ENCODE peak calls at places on chromosomes 1 and 21, in ten cellular contexts. Z, X, P, K, L, I, U, E, Q and F are unnamed samples.

GRCh38 chr21:39694750-39695149 is 50.2 kb upstream of the IGSF5 start:
- DNase-seq in U (no peak), L (no peak), Q (peak), Z (no peak), I (no peak), X (no peak), E (no peak), P (no peak), K (no peak), F (no peak)

GRCh38 chr1:21232044-21232443 is 55.3 kb upstream of the EIF4G3 start:
- DNase-seq in P (peak), X (peak), L (peak), E (no peak), Q (peak), I (no peak), U (no peak), Z (peak), K (peak), F (no peak)

GRCh38 chr1:94068831-94069648 is 51.9 kb downstream of the ABCA4 start:
- DNase-seq in Z (no peak), P (no peak), L (no peak), Q (no peak), U (peak), X (no peak), E (no peak), K (no peak), I (no peak), F (peak)

GRCh38 chr21:42234464-42235241 is 15.7 kb downstream of the ABCG1 start:
- DNase-seq in X (peak), U (peak), Q (peak), P (peak), K (peak), E (peak), L (peak), Z (no peak), I (peak), F (no peak)

GRCh38 chr1:29474274-29474824 is 238.0 kb downstream of the PTPRU start:
- DNase-seq in I (no peak), Z (no peak), P (no peak), L (no peak), U (no peak), E (no peak), Q (no peak), X (no peak), K (peak), F (no peak)

GRCh38 chr1:210726621-210727020 is 397.9 kb downstream of the HHAT start:
- DNase-seq in I (no peak), U (peak), L (peak), E (no peak), Q (peak), P (peak), Z (no peak), X (no peak), K (no peak), F (no peak)

GRCh38 chr21:36765229-36765628 is 66.3 kb downstream of the SIM2 start:
- DNase-seq in L (no peak), Z (no peak), E (no peak), X (no peak), I (no peak), K (no peak), P (no peak), U (no peak), Q (peak), F (no peak)

GRCh38 chr1:110144366-110144765 is 5.9 kb upstream of the SLC6A17 start:
- DNase-seq in P (no peak), E (no peak), Q (no peak), K (no peak), L (no peak), U (no peak), Z (no peak), X (no peak), I (no peak), F (no peak)

GRCh38 chr1:203512830-203513578 is 19.1 kb downstream of the OPTC start:
- DNase-seq in X (peak), I (no peak), Q (peak), E (no peak), L (peak), P (no peak), K (no peak), U (no peak), Z (no peak), F (peak)

GRCh38 chr1:149845416-149845815 is 54.0 kb upstream of the BOLA1 start:
- DNase-seq in P (no peak), E (no peak), I (no peak), L (no peak), U (no peak), Q (no peak), Z (no peak), K (no peak), X (no peak), F (no peak)

GRCh38 chr1:236800002-236800620 is 5.0 kb downstream of the MTR start:
- DNase-seq in P (no peak), I (no peak), Q (peak), X (no peak), L (no peak), Z (no peak), E (no peak), K (no peak), U (no peak), F (no peak)

GRCh38 chr1:87045757-87046422 is 131.5 kb downstream of the HS2ST1 start:
- DNase-seq in E (no peak), P (peak), X (no peak), U (no peak), Q (peak), L (no peak), I (peak), K (no peak), Z (no peak), F (no peak)

GRCh38 chr1:210413951-210414350 is 85.2 kb downstream of the HHAT start:
- DNase-seq in L (no peak), P (no peak), I (no peak), E (no peak), Z (no peak), Q (no peak), U (no peak), X (no peak), K (no peak), F (no peak)

GRCh38 chr1:228163004-228163753 is 2.4 kb upstream of the IBA57 start:
- DNase-seq in U (peak), Z (no peak), E (no peak), Q (peak), L (no peak), K (no peak), X (peak), I (no peak), P (no peak), F (peak)

GRCh38 chr1:3905953-3906671 is 6.0 kb upstream of the C1orf174 start:
- DNase-seq in Z (no peak), Q (no peak), L (no peak), U (no peak), I (no peak), E (peak), P (no peak), X (no peak), K (no peak), F (no peak)

GRCh38 chr1:94120983-94121382 is at the start of gene ABCA4:
- DNase-seq in Z (no peak), Q (no peak), E (peak), K (no peak), L (no peak), I (no peak), U (no peak), X (no peak), P (no peak), F (no peak)

GRCh38 chr1:180253585-180254495 is 23.8 kb downstream of the LHX4 start:
- DNase-seq in L (no peak), Z (no peak), I (no peak), U (no peak), Q (no peak), K (no peak), X (no peak), P (no peak), E (no peak), F (no peak)

GRCh38 chr1:7230121-7230895 is 445.1 kb downstream of the CAMTA1 start:
- DNase-seq in U (no peak), Q (no peak), P (no peak), I (no peak), E (no peak), Z (no peak), K (no peak), X (no peak), L (no peak), F (no peak)

GRCh38 chr1:225700164-225700740 is 47.3 kb upstream of the ENAH start:
- DNase-seq in L (peak), P (no peak), E (no peak), U (no peak), X (peak), Q (peak), Z (no peak), K (no peak), I (no peak), F (peak)

GRCh38 chr21:45560106-45561021 is 18.1 kb upstream of the SLC19A1 start:
- DNase-seq in P (no peak), I (no peak), K (no peak), Q (no peak), X (no peak), E (peak), Z (no peak), L (no peak), U (no peak), F (no peak)

GRCh38 chr1:117661027-117661426 is 55.2 kb downstream of the TENT5C start:
- DNase-seq in I (peak), K (no peak), Q (no peak), Z (no peak), P (peak), E (no peak), L (no peak), X (no peak), U (no peak), F (no peak)

GRCh38 chr1:38990401-38990745 is 703 bp upstream of the AKIRIN1 start:
- DNase-seq in Z (no peak), U (no peak), L (peak), P (no peak), E (no peak), K (no peak), X (peak), Q (peak), I (no peak), F (no peak)

GRCh38 chr1:24009406-24009805 is 29.3 kb upstream of the SRSF10 start:
- DNase-seq in I (no peak), Z (no peak), Q (peak), P (no peak), U (no peak), E (no peak), X (peak), L (peak), K (no peak), F (no peak)

GRCh38 chr1:155254714-155255242 is 505 bp downstream of the ENTREP3 start:
- DNase-seq in K (peak), Q (no peak), P (no peak), X (peak), I (no peak), U (peak), E (no peak), Z (no peak), L (peak), F (no peak)

GRCh38 chr1:234409328-234409727 is 36.1 kb downstream of the COA6 start:
- DNase-seq in Q (no peak), I (no peak), X (no peak), P (no peak), U (no peak), L (no peak), E (no peak), Z (no peak), K (no peak), F (no peak)

GRCh38 chr1:8155528-8156186 is 129.5 kb upstream of the ERRFI1 start:
- DNase-seq in P (no peak), L (peak), K (no peak), E (no peak), Q (peak), U (no peak), I (no peak), X (no peak), Z (no peak), F (peak)

GRCh38 chr1:28855469-28855944 is 43.5 kb downstream of the OPRD1 start:
- DNase-seq in Z (no peak), I (no peak), P (no peak), L (no peak), K (no peak), E (no peak), Q (no peak), X (no peak), U (no peak), F (no peak)

GRCh38 chr1:43451701-43452532 is 1.8 kb downstream of the HYI start:
- DNase-seq in U (no peak), E (peak), Z (no peak), P (no peak), X (no peak), Q (no peak), I (no peak), L (no peak), K (no peak), F (no peak)

GRCh38 chr1:212351588-212352362 is 62.9 kb downstream of the PACC1 start:
- DNase-seq in I (no peak), X (no peak), Q (no peak), P (no peak), K (no peak), Z (no peak), E (no peak), U (no peak), L (no peak), F (no peak)

GRCh38 chr1:183577897-183578470 is 12.3 kb downstream of the NCF2 start:
- DNase-seq in Z (no peak), K (no peak), U (no peak), P (no peak), Q (no peak), L (no peak), X (no peak), E (no peak), I (no peak), F (no peak)